ENCODE peak calls at places on chromosomes 4 and X, in five cellular contexts. L, R, E, O and C are unnamed samples.

GRCh38 chr4:138681000-138681604 is 334.5 kb upstream of the NOCT start:
- DNase-seq in L (peak; percentile 86), R (peak; percentile 84), E (peak; percentile 83), O (peak; percentile 72), C (peak; percentile 76)

GRCh38 chr4:15031993-15032660 is 29.8 kb downstream of the CPEB2 start:
- DNase-seq in L (no peak), R (no peak), E (no peak), O (no peak), C (no peak)

GRCh38 chr4:2024683-2025082 is 15.9 kb upstream of the NELFA start:
- DNase-seq in L (no peak), R (no peak), E (no peak), O (no peak), C (no peak)

GRCh38 chrX:9495496-9495895 is 30.6 kb downstream of the TBL1X start:
- DNase-seq in L (no peak), R (no peak), E (no peak), O (no peak), C (no peak)

GRCh38 chr4:128347930-128348660 is 60.5 kb upstream of the PGRMC2 start:
- DNase-seq in L (no peak), R (no peak), E (no peak), O (peak; percentile 54), C (no peak)

GRCh38 chr4:75741027-75741426 is 16.6 kb downstream of the USO1 start:
- DNase-seq in L (no peak), R (no peak), E (no peak), O (no peak), C (no peak)

GRCh38 chrX:67207912-67208311 is 335.9 kb upstream of the AR start:
- DNase-seq in L (no peak), R (no peak), E (no peak), O (no peak), C (no peak)

GRCh38 chr4:41977709-41978108 is 3.8 kb upstream of the DCAF4L1 start:
- DNase-seq in L (no peak), R (no peak), E (no peak), O (no peak), C (no peak)

GRCh38 chrX:134236690-134237362 is at the start of gene CCDC160:
- DNase-seq in L (peak; percentile 73), R (peak; percentile 58), E (peak; percentile 16), O (no peak), C (peak; percentile 85)

GRCh38 chr4:117137143-117137542 is 51.8 kb upstream of the TRAM1L1 start:
- DNase-seq in L (no peak), R (no peak), E (no peak), O (peak; percentile 39), C (no peak)

GRCh38 chrX:12548746-12549145 is 242.5 kb upstream of the PRPS2 start:
- DNase-seq in L (no peak), R (no peak), E (no peak), O (peak; percentile 0), C (no peak)

GRCh38 chr4:64617813-64618212 is 208.6 kb upstream of the TECRL start:
- DNase-seq in L (no peak), R (no peak), E (no peak), O (no peak), C (no peak)

GRCh38 chr4:184268574-184269160 is 51.0 kb upstream of the ENPP6 start:
- DNase-seq in L (no peak), R (no peak), E (no peak), O (no peak), C (no peak)

GRCh38 chrX:2572740-2573139 is 72.0 kb upstream of the DHRSX start:
- DNase-seq in L (no peak), R (no peak), E (no peak), O (peak; percentile 69), C (no peak)

GRCh38 chr4:149047368-149047767 is 605.2 kb upstream of the NR3C2 start:
- DNase-seq in L (no peak), R (no peak), E (no peak), O (no peak), C (no peak)
- H3K4me3 ChIP-seq in L (no peak overlapping the region), R (no peak overlapping the region), E (no peak overlapping the region), O (no peak overlapping the region), C (no peak overlapping the region)

GRCh38 chr4:169207436-169208089 is 63.2 kb downstream of the SH3RF1 start:
- DNase-seq in L (no peak), R (no peak), E (no peak), O (no peak), C (no peak)

GRCh38 chr4:169203891-169204290 is 66.9 kb downstream of the SH3RF1 start:
- DNase-seq in L (no peak), R (no peak), E (no peak), O (no peak), C (no peak)

GRCh38 chr4:169202878-169203277 is 67.9 kb downstream of the SH3RF1 start:
- DNase-seq in L (no peak), R (no peak), E (no peak), O (no peak), C (no peak)

GRCh38 chr4:169208090-169208455 is 62.7 kb downstream of the SH3RF1 start:
- DNase-seq in L (no peak), R (no peak), E (no peak), O (no peak), C (no peak)

GRCh38 chr4:169205146-169205806 is 65.5 kb downstream of the SH3RF1 start:
- DNase-seq in L (no peak), R (no peak), E (no peak), O (no peak), C (no peak)
- H3K27ac ChIP-seq in L (no peak overlapping the region), R (no peak overlapping the region), E (no peak overlapping the region), O (no peak overlapping the region), C (no peak overlapping the region)

DNA sequence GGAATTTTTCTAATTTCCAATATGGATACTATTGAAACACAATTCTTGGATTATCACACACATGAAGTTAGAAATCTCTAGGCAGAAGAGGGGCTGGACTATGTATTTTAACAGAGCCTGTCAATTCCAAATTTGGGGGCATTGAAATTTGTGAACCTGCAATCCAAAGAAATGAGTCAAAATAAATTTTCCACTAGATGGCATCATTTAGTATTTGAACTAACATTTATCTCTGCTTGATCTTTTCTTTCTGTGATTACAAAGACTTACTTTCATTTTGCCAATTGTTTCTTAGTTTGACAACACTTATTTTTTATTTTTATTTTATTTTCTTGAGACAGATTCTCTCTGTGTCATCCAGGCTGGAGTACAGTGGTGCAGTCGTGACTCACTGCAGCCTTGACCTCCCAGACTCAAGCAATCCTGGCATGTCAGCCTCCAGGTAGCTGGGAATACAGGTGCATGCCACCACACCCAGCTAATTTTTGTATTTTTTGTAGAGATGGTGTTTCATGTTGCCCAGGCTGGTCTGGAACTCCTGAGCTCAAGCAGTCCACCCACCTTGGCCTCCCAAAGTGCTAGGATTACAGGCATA is 2.7 kb upstream of the PYURF start:
- DNase-seq in L (no peak), R (no peak), E (no peak), O (no peak), C (no peak)
- H3K4me3 ChIP-seq in L (no peak overlapping the region), R (no peak overlapping the region), E (no peak overlapping the region), O (no peak overlapping the region), C (no peak overlapping the region)

GRCh38 chr4:163878336-163879121 is 384.0 kb downstream of the TMA16 start:
- DNase-seq in L (no peak), R (no peak), E (no peak), O (no peak), C (no peak)

GRCh38 chr4:163871078-163871477 is 376.6 kb downstream of the TMA16 start:
- DNase-seq in L (no peak), R (no peak), E (no peak), O (no peak), C (no peak)

GRCh38 chr4:163875327-163875726 is 380.8 kb downstream of the TMA16 start:
- DNase-seq in L (no peak), R (no peak), E (no peak), O (no peak), C (no peak)
- H3K27ac ChIP-seq in L (no peak overlapping the region), R (no peak overlapping the region), E (no peak overlapping the region), O (no peak overlapping the region), C (no peak overlapping the region)

GRCh38 chrX:40094900-40095587 is 2.7 kb downstream of the BCOR start:
- DNase-seq in L (no peak), R (no peak), E (no peak), O (peak; percentile 51), C (no peak)
- H3K4me3 ChIP-seq in L (peak overlapping the region; percentile 75), R (peak overlapping the region; percentile 86), E (peak overlapping the region; percentile 57), O (peak overlapping the region; percentile 82), C (peak overlapping the region; percentile 97)

DNA sequence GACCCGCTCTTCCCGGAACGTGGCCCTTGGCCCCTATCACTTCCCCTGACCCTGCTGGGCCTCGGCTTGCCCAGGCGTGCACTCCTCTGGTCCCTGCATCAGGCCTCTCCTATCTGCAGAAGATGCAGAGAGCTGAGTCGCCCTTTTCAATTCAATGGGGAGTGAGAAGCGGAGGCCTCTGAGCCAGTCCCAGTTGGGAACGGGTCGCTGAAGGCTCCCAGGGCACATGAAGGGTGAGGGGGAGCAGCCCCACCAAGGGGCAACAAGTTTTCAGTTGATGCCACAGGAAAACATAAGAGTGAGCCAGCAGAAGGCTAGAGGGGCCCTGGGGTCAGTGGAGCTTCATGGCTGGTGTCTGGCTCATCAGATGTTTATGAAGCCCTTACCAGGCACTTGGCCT is 17.1 kb downstream of the PSAPL1 start:
- DNase-seq in L (peak; percentile 8), R (peak; percentile 2), E (peak; percentile 3), O (no peak), C (no peak)
- H3K27ac ChIP-seq in L (no peak overlapping the region), R (no peak overlapping the region), E (no peak overlapping the region), O (no peak overlapping the region), C (no peak overlapping the region)

GRCh38 chrX:96432647-96433046 is 252.0 kb upstream of the DIAPH2 start:
- DNase-seq in L (no peak), R (no peak), E (no peak), O (no peak), C (no peak)
- H3K4me3 ChIP-seq in L (no peak overlapping the region), R (no peak overlapping the region), E (no peak overlapping the region), O (no peak overlapping the region), C (no peak overlapping the region)